ENCODE peak calls at places on chromosomes 6 and 20, in ten cellular contexts. F is NCI-H510A treated with DMSO at 0.1 percent for 48 hours, T is A172, Y is spleen, C is epithelial cell of esophagus, D is AG09309, Z is glutamatergic neuron, O is T-helper 1 cell, J is fibroblast of lung, U is pons. R is an unnamed sample.

GRCh38 chr20:2109425-2110210 is 8.0 kb downstream of the STK35 start:
- DNase-seq in F (no peak), T (peak), Y (no peak), C (peak), D (no peak), Z (no peak), O (no peak), J (peak), U (peak), R (no peak)

GRCh38 chr6:134168580-134169223 is 116.3 kb upstream of the SLC2A12 start:
- DNase-seq in F (no peak), T (no peak), Y (no peak), C (no peak), D (no peak), Z (no peak), O (no peak), J (peak), U (no peak), R (no peak)

GRCh38 chr20:8547035-8547649 is 415.1 kb downstream of the PLCB1 start:
- DNase-seq in F (no peak), T (no peak), Y (no peak), C (no peak), D (no peak), Z (no peak), O (no peak), J (no peak), U (no peak), R (no peak)

GRCh38 chr20:37282558-37282957 is 6.9 kb upstream of the MANBAL start:
- DNase-seq in F (no peak), T (peak), Y (no peak), C (peak), D (no peak), Z (no peak), O (no peak), J (peak), U (no peak), R (no peak)

GRCh38 chr6:134119481-134119880 is 67.1 kb upstream of the SLC2A12 start:
- DNase-seq in F (no peak), T (no peak), Y (no peak), C (no peak), D (no peak), Z (no peak), O (no peak), J (no peak), U (no peak), R (no peak)

GRCh38 chr6:152161501-152161900 is 354.0 kb downstream of the ESR1 start:
- DNase-seq in F (no peak), T (no peak), Y (no peak), C (peak), D (no peak), Z (no peak), O (no peak), J (peak), U (no peak), R (no peak)

GRCh38 chr20:23048283-23049200 is 930 bp downstream of the THBD start:
- DNase-seq in F (peak), T (no peak), Y (peak), C (peak), D (no peak), Z (peak), O (no peak), J (peak), U (no peak), R (peak)

GRCh38 chr6:51953246-51953645 is 134.2 kb downstream of the PKHD1 start:
- DNase-seq in F (no peak), T (no peak), Y (no peak), C (no peak), D (no peak), Z (no peak), O (no peak), J (no peak), U (no peak), R (no peak)

GRCh38 chr6:71902261-71902660 is 15.9 kb downstream of the RIMS1 start:
- DNase-seq in F (no peak), T (no peak), Y (no peak), C (no peak), D (no peak), Z (no peak), O (no peak), J (no peak), U (no peak), R (no peak)

GRCh38 chr20:57900226-57900905 is 190.6 kb upstream of the PMEPA1 start:
- DNase-seq in F (no peak), T (no peak), Y (peak), C (no peak), D (no peak), Z (no peak), O (no peak), J (no peak), U (no peak), R (no peak)

GRCh38 chr6:168641455-168641854 is 200.5 kb downstream of the SMOC2 start:
- DNase-seq in F (no peak), T (peak), Y (no peak), C (no peak), D (no peak), Z (no peak), O (no peak), J (no peak), U (no peak), R (no peak)

GRCh38 chr6:113137411-113137810 is 719.7 kb upstream of the MARCKS start:
- DNase-seq in F (no peak), T (no peak), Y (peak), C (no peak), D (no peak), Z (no peak), O (no peak), J (peak), U (peak), R (peak)

GRCh38 chr6:79724816-79725215 is 93.7 kb downstream of the SH3BGRL2 start:
- DNase-seq in F (no peak), T (no peak), Y (no peak), C (no peak), D (no peak), Z (peak), O (no peak), J (no peak), U (no peak), R (no peak)

GRCh38 chr20:61353261-61353995 is 101.4 kb downstream of the CDH4 start:
- DNase-seq in F (no peak), T (peak), Y (peak), C (peak), D (no peak), Z (no peak), O (no peak), J (peak), U (no peak), R (no peak)

GRCh38 chr6:79546186-79546585 is 9.0 kb upstream of the LCA5 start:
- DNase-seq in F (no peak), T (peak), Y (no peak), C (no peak), D (no peak), Z (no peak), O (no peak), J (peak), U (no peak), R (no peak)

GRCh38 chr6:90169328-90169886 is 127.2 kb downstream of the BACH2 start:
- DNase-seq in F (no peak), T (peak), Y (no peak), C (no peak), D (no peak), Z (no peak), O (no peak), J (no peak), U (peak), R (no peak)

GRCh38 chr20:32570401-32571190 is 14.5 kb downstream of the NOL4L start:
- DNase-seq in F (no peak), T (peak), Y (no peak), C (no peak), D (no peak), Z (no peak), O (no peak), J (peak), U (no peak), R (no peak)

GRCh38 chr6:157143171-157143884 is 180.0 kb downstream of the TMEM242 start:
- DNase-seq in F (no peak), T (no peak), Y (no peak), C (peak), D (peak), Z (no peak), O (no peak), J (peak), U (no peak), R (no peak)

GRCh38 chr6:16698988-16699868 is 62.0 kb downstream of the ATXN1 start:
- DNase-seq in F (no peak), T (peak), Y (no peak), C (peak), D (no peak), Z (no peak), O (no peak), J (no peak), U (peak), R (no peak)

GRCh38 chr6:142444800-142445405 is 143.1 kb downstream of the ADGRG6 start:
- DNase-seq in F (no peak), T (no peak), Y (no peak), C (no peak), D (no peak), Z (no peak), O (no peak), J (peak), U (no peak), R (no peak)

GRCh38 chr6:24339932-24340331 is 17.9 kb downstream of the DCDC2 start:
- DNase-seq in F (no peak), T (no peak), Y (no peak), C (peak), D (no peak), Z (no peak), O (no peak), J (no peak), U (no peak), R (no peak)

GRCh38 chr6:15444081-15444731 is 198.3 kb downstream of the JARID2 start:
- DNase-seq in F (no peak), T (no peak), Y (no peak), C (no peak), D (no peak), Z (no peak), O (no peak), J (peak), U (peak), R (no peak)

GRCh38 chr6:7246401-7247178 is 66.4 kb downstream of the SSR1 start:
- DNase-seq in F (no peak), T (no peak), Y (peak), C (no peak), D (no peak), Z (no peak), O (no peak), J (no peak), U (no peak), R (peak)

GRCh38 chr6:109059148-109059547 is 35.5 kb downstream of the SESN1 start:
- DNase-seq in F (no peak), T (no peak), Y (no peak), C (peak), D (no peak), Z (no peak), O (no peak), J (peak), U (no peak), R (no peak)

GRCh38 chr6:25990172-25990873 is 27.7 kb downstream of the TRIM38 start:
- DNase-seq in F (no peak), T (no peak), Y (no peak), C (no peak), D (no peak), Z (no peak), O (no peak), J (no peak), U (no peak), R (no peak)

GRCh38 chr20:7702141-7702540 is 238.1 kb downstream of the HAO1 start:
- DNase-seq in F (no peak), T (no peak), Y (no peak), C (no peak), D (no peak), Z (no peak), O (no peak), J (peak), U (no peak), R (no peak)

GRCh38 chr20:4369798-4370124 is 351.9 kb upstream of the PRND start:
- DNase-seq in F (no peak), T (peak), Y (no peak), C (peak), D (no peak), Z (no peak), O (no peak), J (no peak), U (no peak), R (no peak)

GRCh38 chr6:14612016-14612415 is 494.4 kb downstream of the CD83 start:
- DNase-seq in F (no peak), T (peak), Y (no peak), C (peak), D (no peak), Z (no peak), O (no peak), J (peak), U (no peak), R (no peak)

GRCh38 chr6:107819976-107820551 is 4.0 kb downstream of the SCML4 start:
- DNase-seq in F (no peak), T (peak), Y (no peak), C (peak), D (no peak), Z (no peak), O (no peak), J (no peak), U (no peak), R (no peak)

GRCh38 chr20:9241232-9241692 is 172.4 kb downstream of the PLCB4 start:
- DNase-seq in F (peak), T (peak), Y (no peak), C (peak), D (peak), Z (no peak), O (no peak), J (peak), U (no peak), R (no peak)

GRCh38 chr6:157762636-157763035 is 60.4 kb upstream of the SNX9 start:
- DNase-seq in F (no peak), T (no peak), Y (no peak), C (no peak), D (no peak), Z (no peak), O (no peak), J (peak), U (no peak), R (no peak)

GRCh38 chr6:118468682-118469465 is 79.2 kb upstream of the PLN start:
- DNase-seq in F (peak), T (no peak), Y (no peak), C (peak), D (no peak), Z (no peak), O (no peak), J (peak), U (no peak), R (no peak)

GRCh38 chr6:74867286-74867685 is 338.6 kb downstream of the COL12A1 start:
- DNase-seq in F (no peak), T (no peak), Y (no peak), C (no peak), D (no peak), Z (no peak), O (no peak), J (no peak), U (no peak), R (no peak)

GRCh38 chr6:111938710-111939109 is 65.5 kb upstream of the FYN start:
- DNase-seq in F (no peak), T (peak), Y (no peak), C (peak), D (no peak), Z (no peak), O (no peak), J (peak), U (no peak), R (no peak)

GRCh38 chr20:831956-832355 is 1.6 kb upstream of the FAM110A start:
- DNase-seq in F (no peak), T (no peak), Y (peak), C (no peak), D (no peak), Z (no peak), O (no peak), J (no peak), U (no peak), R (no peak)

GRCh38 chr6:113171882-113172281 is 685.3 kb upstream of the MARCKS start:
- DNase-seq in F (no peak), T (no peak), Y (no peak), C (no peak), D (no peak), Z (no peak), O (no peak), J (no peak), U (no peak), R (no peak)

GRCh38 chr20:41664584-41664983 is 46.4 kb upstream of the CHD6 start:
- DNase-seq in F (no peak), T (peak), Y (no peak), C (no peak), D (no peak), Z (no peak), O (no peak), J (peak), U (no peak), R (no peak)

R was measured in suprapubic skin.